ENCODE peak calls at places on chromosomes 1 and 21, in nine cellular contexts. One of them, this sample, is unnamed.

GRCh38 chr1:226825746-226826100 is 44.7 kb upstream of the PSEN2 start:
- DNase-seq in endothelial cell: no peak
- DNase-seq in fibroblast of mammary gland: no peak
- DNase-seq in iPS-NIHi11: no peak
- DNase-seq in stimulated activated CD8-positive, alpha-beta memory T cell treated with anti-CD3 and anti-CD28 coated beads, Interleukin-15, amount 100 ng/mL, for 1 hour: no peak
- DNase-seq in lower lobe of right lung: no peak
- DNase-seq in stimulated activated CD4-positive, alpha-beta T cell treated with anti-CD3 and anti-CD28 coated beads, Interleukin-4, amount 100 ng/mL, for 48 hours: no peak
- DNase-seq in T-helper 9 cell: no peak
- DNase-seq in caudate nucleus: no peak
- DNase-seq in this sample: no peak

GRCh38 chr1:1669468-1670440 is 10.9 kb upstream of the CDK11B start:
- DNase-seq in endothelial cell: no peak
- DNase-seq in fibroblast of mammary gland: no peak
- DNase-seq in iPS-NIHi11: no peak
- DNase-seq in stimulated activated CD8-positive, alpha-beta memory T cell treated with anti-CD3 and anti-CD28 coated beads, Interleukin-15, amount 100 ng/mL, for 1 hour: no peak
- DNase-seq in lower lobe of right lung: peak; percentile 35
- DNase-seq in stimulated activated CD4-positive, alpha-beta T cell treated with anti-CD3 and anti-CD28 coated beads, Interleukin-4, amount 100 ng/mL, for 48 hours: no peak
- DNase-seq in T-helper 9 cell: no peak
- DNase-seq in caudate nucleus: no peak
- DNase-seq in this sample: no peak

GRCh38 chr21:30434033-30434631 is 4.1 kb downstream of the KRTAP13-4 start:
- DNase-seq in endothelial cell: peak; percentile 59
- DNase-seq in fibroblast of mammary gland: peak; percentile 40
- DNase-seq in iPS-NIHi11: peak; percentile 40
- DNase-seq in stimulated activated CD8-positive, alpha-beta memory T cell treated with anti-CD3 and anti-CD28 coated beads, Interleukin-15, amount 100 ng/mL, for 1 hour: no peak
- DNase-seq in lower lobe of right lung: no peak
- DNase-seq in stimulated activated CD4-positive, alpha-beta T cell treated with anti-CD3 and anti-CD28 coated beads, Interleukin-4, amount 100 ng/mL, for 48 hours: peak; percentile 2
- DNase-seq in T-helper 9 cell: no peak
- DNase-seq in caudate nucleus: no peak
- DNase-seq in this sample: no peak

GRCh38 chr1:41359211-41360073 is 1.8 kb upstream of the FOXO6 start:
- DNase-seq in endothelial cell: no peak
- DNase-seq in fibroblast of mammary gland: peak; percentile 11
- DNase-seq in iPS-NIHi11: no peak
- DNase-seq in stimulated activated CD8-positive, alpha-beta memory T cell treated with anti-CD3 and anti-CD28 coated beads, Interleukin-15, amount 100 ng/mL, for 1 hour: no peak
- DNase-seq in lower lobe of right lung: no peak
- DNase-seq in stimulated activated CD4-positive, alpha-beta T cell treated with anti-CD3 and anti-CD28 coated beads, Interleukin-4, amount 100 ng/mL, for 48 hours: no peak
- DNase-seq in T-helper 9 cell: no peak
- DNase-seq in caudate nucleus: no peak
- DNase-seq in this sample: no peak

GRCh38 chr1:10155087-10155712 is 55.2 kb upstream of the KIF1B start:
- DNase-seq in endothelial cell: no peak
- DNase-seq in fibroblast of mammary gland: peak; percentile 26
- DNase-seq in iPS-NIHi11: no peak
- DNase-seq in stimulated activated CD8-positive, alpha-beta memory T cell treated with anti-CD3 and anti-CD28 coated beads, Interleukin-15, amount 100 ng/mL, for 1 hour: no peak
- DNase-seq in lower lobe of right lung: no peak
- DNase-seq in stimulated activated CD4-positive, alpha-beta T cell treated with anti-CD3 and anti-CD28 coated beads, Interleukin-4, amount 100 ng/mL, for 48 hours: no peak
- DNase-seq in T-helper 9 cell: no peak
- DNase-seq in caudate nucleus: no peak
- DNase-seq in this sample: no peak

GRCh38 chr1:108570128-108570527 is 10.2 kb downstream of the EEIG2 start:
- DNase-seq in endothelial cell: no peak
- DNase-seq in fibroblast of mammary gland: no peak
- DNase-seq in iPS-NIHi11: peak; percentile 65
- DNase-seq in stimulated activated CD8-positive, alpha-beta memory T cell treated with anti-CD3 and anti-CD28 coated beads, Interleukin-15, amount 100 ng/mL, for 1 hour: no peak
- DNase-seq in lower lobe of right lung: no peak
- DNase-seq in stimulated activated CD4-positive, alpha-beta T cell treated with anti-CD3 and anti-CD28 coated beads, Interleukin-4, amount 100 ng/mL, for 48 hours: no peak
- DNase-seq in T-helper 9 cell: no peak
- DNase-seq in caudate nucleus: no peak
- DNase-seq in this sample: no peak

GRCh38 chr1:95197616-95198252 is 36.3 kb upstream of the RWDD3 start:
- DNase-seq in endothelial cell: no peak
- DNase-seq in fibroblast of mammary gland: peak; percentile 47
- DNase-seq in iPS-NIHi11: no peak
- DNase-seq in stimulated activated CD8-positive, alpha-beta memory T cell treated with anti-CD3 and anti-CD28 coated beads, Interleukin-15, amount 100 ng/mL, for 1 hour: no peak
- DNase-seq in lower lobe of right lung: no peak
- DNase-seq in stimulated activated CD4-positive, alpha-beta T cell treated with anti-CD3 and anti-CD28 coated beads, Interleukin-4, amount 100 ng/mL, for 48 hours: no peak
- DNase-seq in T-helper 9 cell: no peak
- DNase-seq in caudate nucleus: no peak
- DNase-seq in this sample: no peak

GRCh38 chr1:171486048-171486519 is 754 bp downstream of the PRRC2C start:
- DNase-seq in endothelial cell: no peak
- DNase-seq in fibroblast of mammary gland: peak; percentile 77
- DNase-seq in iPS-NIHi11: peak; percentile 29
- DNase-seq in stimulated activated CD8-positive, alpha-beta memory T cell treated with anti-CD3 and anti-CD28 coated beads, Interleukin-15, amount 100 ng/mL, for 1 hour: peak; percentile 60
- DNase-seq in lower lobe of right lung: no peak
- DNase-seq in stimulated activated CD4-positive, alpha-beta T cell treated with anti-CD3 and anti-CD28 coated beads, Interleukin-4, amount 100 ng/mL, for 48 hours: no peak
- DNase-seq in T-helper 9 cell: peak; percentile 78
- DNase-seq in caudate nucleus: peak; percentile 23
- DNase-seq in this sample: no peak

GRCh38 chr1:58032621-58033073 is 513.9 kb downstream of the OMA1 start:
- DNase-seq in endothelial cell: no peak
- DNase-seq in fibroblast of mammary gland: no peak
- DNase-seq in iPS-NIHi11: no peak
- DNase-seq in stimulated activated CD8-positive, alpha-beta memory T cell treated with anti-CD3 and anti-CD28 coated beads, Interleukin-15, amount 100 ng/mL, for 1 hour: no peak
- DNase-seq in lower lobe of right lung: no peak
- DNase-seq in stimulated activated CD4-positive, alpha-beta T cell treated with anti-CD3 and anti-CD28 coated beads, Interleukin-4, amount 100 ng/mL, for 48 hours: no peak
- DNase-seq in T-helper 9 cell: no peak
- DNase-seq in caudate nucleus: no peak
- DNase-seq in this sample: no peak

GRCh38 chr1:18200136-18200717 is 92.6 kb downstream of the IGSF21 start:
- DNase-seq in endothelial cell: no peak
- DNase-seq in fibroblast of mammary gland: no peak
- DNase-seq in iPS-NIHi11: no peak
- DNase-seq in stimulated activated CD8-positive, alpha-beta memory T cell treated with anti-CD3 and anti-CD28 coated beads, Interleukin-15, amount 100 ng/mL, for 1 hour: no peak
- DNase-seq in lower lobe of right lung: no peak
- DNase-seq in stimulated activated CD4-positive, alpha-beta T cell treated with anti-CD3 and anti-CD28 coated beads, Interleukin-4, amount 100 ng/mL, for 48 hours: no peak
- DNase-seq in T-helper 9 cell: no peak
- DNase-seq in caudate nucleus: no peak
- DNase-seq in this sample: no peak

GRCh38 chr1:30824736-30825429 is 67.3 kb upstream of the LAPTM5 start:
- DNase-seq in endothelial cell: no peak
- DNase-seq in fibroblast of mammary gland: no peak
- DNase-seq in iPS-NIHi11: peak; percentile 42
- DNase-seq in stimulated activated CD8-positive, alpha-beta memory T cell treated with anti-CD3 and anti-CD28 coated beads, Interleukin-15, amount 100 ng/mL, for 1 hour: no peak
- DNase-seq in lower lobe of right lung: no peak
- DNase-seq in stimulated activated CD4-positive, alpha-beta T cell treated with anti-CD3 and anti-CD28 coated beads, Interleukin-4, amount 100 ng/mL, for 48 hours: no peak
- DNase-seq in T-helper 9 cell: no peak
- DNase-seq in caudate nucleus: no peak
- DNase-seq in this sample: no peak

GRCh38 chr1:8567146-8567545 is 249.2 kb downstream of the SLC45A1 start:
- DNase-seq in endothelial cell: no peak
- DNase-seq in fibroblast of mammary gland: peak; percentile 26
- DNase-seq in iPS-NIHi11: no peak
- DNase-seq in stimulated activated CD8-positive, alpha-beta memory T cell treated with anti-CD3 and anti-CD28 coated beads, Interleukin-15, amount 100 ng/mL, for 1 hour: no peak
- DNase-seq in lower lobe of right lung: no peak
- DNase-seq in stimulated activated CD4-positive, alpha-beta T cell treated with anti-CD3 and anti-CD28 coated beads, Interleukin-4, amount 100 ng/mL, for 48 hours: no peak
- DNase-seq in T-helper 9 cell: no peak
- DNase-seq in caudate nucleus: no peak
- DNase-seq in this sample: no peak

GRCh38 chr1:11648732-11649158 is 5.5 kb downstream of the FBXO2 start:
- DNase-seq in endothelial cell: no peak
- DNase-seq in fibroblast of mammary gland: no peak
- DNase-seq in iPS-NIHi11: peak; percentile 71
- DNase-seq in stimulated activated CD8-positive, alpha-beta memory T cell treated with anti-CD3 and anti-CD28 coated beads, Interleukin-15, amount 100 ng/mL, for 1 hour: no peak
- DNase-seq in lower lobe of right lung: peak; percentile 66
- DNase-seq in stimulated activated CD4-positive, alpha-beta T cell treated with anti-CD3 and anti-CD28 coated beads, Interleukin-4, amount 100 ng/mL, for 48 hours: peak; percentile 42
- DNase-seq in T-helper 9 cell: peak; percentile 43
- DNase-seq in caudate nucleus: no peak
- DNase-seq in this sample: no peak

GRCh38 chr1:73674945-73675561 is 522.9 kb downstream of the LRRIQ3 start:
- DNase-seq in endothelial cell: no peak
- DNase-seq in fibroblast of mammary gland: peak; percentile 12
- DNase-seq in iPS-NIHi11: peak; percentile 14
- DNase-seq in stimulated activated CD8-positive, alpha-beta memory T cell treated with anti-CD3 and anti-CD28 coated beads, Interleukin-15, amount 100 ng/mL, for 1 hour: no peak
- DNase-seq in lower lobe of right lung: no peak
- DNase-seq in stimulated activated CD4-positive, alpha-beta T cell treated with anti-CD3 and anti-CD28 coated beads, Interleukin-4, amount 100 ng/mL, for 48 hours: no peak
- DNase-seq in T-helper 9 cell: no peak
- DNase-seq in caudate nucleus: no peak
- DNase-seq in this sample: no peak

GRCh38 chr1:218617986-218618385 is 272.9 kb downstream of the TGFB2 start:
- DNase-seq in endothelial cell: no peak
- DNase-seq in fibroblast of mammary gland: peak; percentile 6
- DNase-seq in iPS-NIHi11: no peak
- DNase-seq in stimulated activated CD8-positive, alpha-beta memory T cell treated with anti-CD3 and anti-CD28 coated beads, Interleukin-15, amount 100 ng/mL, for 1 hour: no peak
- DNase-seq in lower lobe of right lung: no peak
- DNase-seq in stimulated activated CD4-positive, alpha-beta T cell treated with anti-CD3 and anti-CD28 coated beads, Interleukin-4, amount 100 ng/mL, for 48 hours: no peak
- DNase-seq in T-helper 9 cell: no peak
- DNase-seq in caudate nucleus: no peak
- DNase-seq in this sample: no peak

GRCh38 chr1:155179107-155180031 is 5.7 kb downstream of the TRIM46 start:
- DNase-seq in endothelial cell: no peak
- DNase-seq in fibroblast of mammary gland: no peak
- DNase-seq in iPS-NIHi11: no peak
- DNase-seq in stimulated activated CD8-positive, alpha-beta memory T cell treated with anti-CD3 and anti-CD28 coated beads, Interleukin-15, amount 100 ng/mL, for 1 hour: no peak
- DNase-seq in lower lobe of right lung: no peak
- DNase-seq in stimulated activated CD4-positive, alpha-beta T cell treated with anti-CD3 and anti-CD28 coated beads, Interleukin-4, amount 100 ng/mL, for 48 hours: no peak
- DNase-seq in T-helper 9 cell: no peak
- DNase-seq in caudate nucleus: no peak
- DNase-seq in this sample: no peak

GRCh38 chr1:115807723-115808122 is 33.2 kb downstream of the NHLH2 start:
- DNase-seq in endothelial cell: peak; percentile 67
- DNase-seq in fibroblast of mammary gland: peak; percentile 82
- DNase-seq in iPS-NIHi11: peak; percentile 77
- DNase-seq in stimulated activated CD8-positive, alpha-beta memory T cell treated with anti-CD3 and anti-CD28 coated beads, Interleukin-15, amount 100 ng/mL, for 1 hour: peak; percentile 16
- DNase-seq in lower lobe of right lung: no peak
- DNase-seq in stimulated activated CD4-positive, alpha-beta T cell treated with anti-CD3 and anti-CD28 coated beads, Interleukin-4, amount 100 ng/mL, for 48 hours: peak; percentile 41
- DNase-seq in T-helper 9 cell: peak; percentile 7
- DNase-seq in caudate nucleus: no peak
- DNase-seq in this sample: no peak

GRCh38 chr1:42370876-42371549 is 9.6 kb upstream of the RIMKLA start:
- DNase-seq in endothelial cell: no peak
- DNase-seq in fibroblast of mammary gland: no peak
- DNase-seq in iPS-NIHi11: no peak
- DNase-seq in stimulated activated CD8-positive, alpha-beta memory T cell treated with anti-CD3 and anti-CD28 coated beads, Interleukin-15, amount 100 ng/mL, for 1 hour: no peak
- DNase-seq in lower lobe of right lung: no peak
- DNase-seq in stimulated activated CD4-positive, alpha-beta T cell treated with anti-CD3 and anti-CD28 coated beads, Interleukin-4, amount 100 ng/mL, for 48 hours: no peak
- DNase-seq in T-helper 9 cell: no peak
- DNase-seq in caudate nucleus: no peak
- DNase-seq in this sample: no peak

GRCh38 chr21:44816761-44817505 is 929 bp downstream of the SUMO3 start:
- DNase-seq in endothelial cell: peak; percentile 5
- DNase-seq in fibroblast of mammary gland: no peak
- DNase-seq in iPS-NIHi11: no peak
- DNase-seq in stimulated activated CD8-positive, alpha-beta memory T cell treated with anti-CD3 and anti-CD28 coated beads, Interleukin-15, amount 100 ng/mL, for 1 hour: no peak
- DNase-seq in lower lobe of right lung: no peak
- DNase-seq in stimulated activated CD4-positive, alpha-beta T cell treated with anti-CD3 and anti-CD28 coated beads, Interleukin-4, amount 100 ng/mL, for 48 hours: no peak
- DNase-seq in T-helper 9 cell: no peak
- DNase-seq in caudate nucleus: no peak
- DNase-seq in this sample: no peak

GRCh38 chr1:171250263-171250662 is 2.0 kb downstream of the FMO1 start:
- DNase-seq in endothelial cell: no peak
- DNase-seq in fibroblast of mammary gland: no peak
- DNase-seq in iPS-NIHi11: no peak
- DNase-seq in stimulated activated CD8-positive, alpha-beta memory T cell treated with anti-CD3 and anti-CD28 coated beads, Interleukin-15, amount 100 ng/mL, for 1 hour: no peak
- DNase-seq in lower lobe of right lung: no peak
- DNase-seq in stimulated activated CD4-positive, alpha-beta T cell treated with anti-CD3 and anti-CD28 coated beads, Interleukin-4, amount 100 ng/mL, for 48 hours: no peak
- DNase-seq in T-helper 9 cell: no peak
- DNase-seq in caudate nucleus: no peak
- DNase-seq in this sample: no peak

GRCh38 chr1:1229770-1230169 is 2.0 kb downstream of the SDF4 start:
- DNase-seq in endothelial cell: no peak
- DNase-seq in fibroblast of mammary gland: no peak
- DNase-seq in iPS-NIHi11: no peak
- DNase-seq in stimulated activated CD8-positive, alpha-beta memory T cell treated with anti-CD3 and anti-CD28 coated beads, Interleukin-15, amount 100 ng/mL, for 1 hour: no peak
- DNase-seq in lower lobe of right lung: no peak
- DNase-seq in stimulated activated CD4-positive, alpha-beta T cell treated with anti-CD3 and anti-CD28 coated beads, Interleukin-4, amount 100 ng/mL, for 48 hours: no peak
- DNase-seq in T-helper 9 cell: no peak
- DNase-seq in caudate nucleus: no peak
- DNase-seq in this sample: no peak

GRCh38 chr1:74964508-74964907 is 169.7 kb upstream of the LHX8 start:
- DNase-seq in endothelial cell: no peak
- DNase-seq in fibroblast of mammary gland: no peak
- DNase-seq in iPS-NIHi11: no peak
- DNase-seq in stimulated activated CD8-positive, alpha-beta memory T cell treated with anti-CD3 and anti-CD28 coated beads, Interleukin-15, amount 100 ng/mL, for 1 hour: no peak
- DNase-seq in lower lobe of right lung: no peak
- DNase-seq in stimulated activated CD4-positive, alpha-beta T cell treated with anti-CD3 and anti-CD28 coated beads, Interleukin-4, amount 100 ng/mL, for 48 hours: no peak
- DNase-seq in T-helper 9 cell: no peak
- DNase-seq in caudate nucleus: no peak
- DNase-seq in this sample: no peak

GRCh38 chr1:173113015-173113741 is 62.4 kb upstream of the TNFSF18 start:
- DNase-seq in endothelial cell: no peak
- DNase-seq in fibroblast of mammary gland: peak; percentile 75
- DNase-seq in iPS-NIHi11: no peak
- DNase-seq in stimulated activated CD8-positive, alpha-beta memory T cell treated with anti-CD3 and anti-CD28 coated beads, Interleukin-15, amount 100 ng/mL, for 1 hour: no peak
- DNase-seq in lower lobe of right lung: no peak
- DNase-seq in stimulated activated CD4-positive, alpha-beta T cell treated with anti-CD3 and anti-CD28 coated beads, Interleukin-4, amount 100 ng/mL, for 48 hours: no peak
- DNase-seq in T-helper 9 cell: no peak
- DNase-seq in caudate nucleus: no peak
- DNase-seq in this sample: no peak

This sample was measured in GM19239.